ENCODE peak calls at places on chromosomes 2 and 18, in five cellular contexts. One of them, this sample, is unnamed. For H3K9me3 and H3K4me1, the result is how much of the 10 kb centered on the place peaks cover.

GRCh38 chr2:202945497-202945896 is 33.4 kb downstream of the CARF start:
- DNase-seq in BE2C: no peak
- DNase-seq in OCI-LY7: no peak
- DNase-seq in CD4-positive, CD25-positive, alpha-beta regulatory T cell: no peak
- DNase-seq in K562: no peak
- DNase-seq in this sample: no peak

GRCh38 chr2:143431316-143431715 is 302.1 kb downstream of the ARHGAP15 start:
- DNase-seq in BE2C: no peak
- DNase-seq in OCI-LY7: no peak
- DNase-seq in CD4-positive, CD25-positive, alpha-beta regulatory T cell: no peak
- DNase-seq in K562: no peak
- DNase-seq in this sample: no peak

GRCh38 chr2:68833162-68833561 is 38.0 kb downstream of the BMP10 start:
- DNase-seq in BE2C: no peak
- DNase-seq in OCI-LY7: no peak
- DNase-seq in CD4-positive, CD25-positive, alpha-beta regulatory T cell: no peak
- DNase-seq in K562: no peak
- DNase-seq in this sample: no peak

GRCh38 chr18:23693849-23694248 is 4.6 kb downstream of the LAMA3 start:
- DNase-seq in BE2C: no peak
- DNase-seq in OCI-LY7: no peak
- DNase-seq in CD4-positive, CD25-positive, alpha-beta regulatory T cell: no peak
- DNase-seq in K562: no peak
- DNase-seq in this sample: no peak

GRCh38 chr18:845152-845819 is 33.2 kb upstream of the YES1 start:
- DNase-seq in BE2C: no peak
- DNase-seq in OCI-LY7: no peak
- DNase-seq in CD4-positive, CD25-positive, alpha-beta regulatory T cell: no peak
- DNase-seq in K562: no peak
- DNase-seq in this sample: no peak

GRCh38 chr2:181461056-181461630 is 4.0 kb downstream of the ITGA4 start:
- DNase-seq in BE2C: no peak
- DNase-seq in OCI-LY7: peak
- DNase-seq in CD4-positive, CD25-positive, alpha-beta regulatory T cell: no peak
- DNase-seq in K562: no peak
- DNase-seq in this sample: no peak

GRCh38 chr2:42327125-42327524 is 33.9 kb downstream of the COX7A2L start:
- DNase-seq in BE2C: no peak
- DNase-seq in OCI-LY7: no peak
- DNase-seq in CD4-positive, CD25-positive, alpha-beta regulatory T cell: no peak
- DNase-seq in K562: no peak
- DNase-seq in this sample: no peak

GRCh38 chr2:69495008-69495407 is 57.8 kb upstream of the NFU1 start:
- DNase-seq in BE2C: no peak
- DNase-seq in OCI-LY7: no peak
- DNase-seq in CD4-positive, CD25-positive, alpha-beta regulatory T cell: no peak
- DNase-seq in K562: no peak
- DNase-seq in this sample: no peak

GRCh38 chr2:71801969-71802368 is 345.7 kb downstream of the CYP26B1 start:
- DNase-seq in BE2C: peak
- DNase-seq in OCI-LY7: no peak
- DNase-seq in CD4-positive, CD25-positive, alpha-beta regulatory T cell: no peak
- DNase-seq in K562: peak
- DNase-seq in this sample: no peak

GRCh38 chr18:77081387-77081773 is 51.2 kb downstream of the MBP start:
- DNase-seq in BE2C: no peak
- DNase-seq in OCI-LY7: no peak
- DNase-seq in CD4-positive, CD25-positive, alpha-beta regulatory T cell: no peak
- DNase-seq in K562: no peak
- DNase-seq in this sample: no peak

GRCh38 chr2:101815154-101815553 is 117.6 kb downstream of the MAP4K4 start:
- DNase-seq in BE2C: no peak
- DNase-seq in OCI-LY7: no peak
- DNase-seq in CD4-positive, CD25-positive, alpha-beta regulatory T cell: no peak
- DNase-seq in K562: no peak
- DNase-seq in this sample: no peak

GRCh38 chr2:177188482-177189469 is 23.8 kb upstream of the HNRNPA3 start:
- DNase-seq in BE2C: no peak
- DNase-seq in OCI-LY7: no peak
- DNase-seq in CD4-positive, CD25-positive, alpha-beta regulatory T cell: no peak
- DNase-seq in K562: no peak
- DNase-seq in this sample: no peak

GRCh38 chr2:200613692-200614091 is 27.9 kb downstream of the AOX1 start:
- DNase-seq in BE2C: peak
- DNase-seq in OCI-LY7: no peak
- DNase-seq in CD4-positive, CD25-positive, alpha-beta regulatory T cell: no peak
- DNase-seq in K562: no peak
- DNase-seq in this sample: no peak

GRCh38 chr2:213187386-213187785 is 36.0 kb upstream of the IKZF2 start:
- DNase-seq in BE2C: no peak
- DNase-seq in OCI-LY7: no peak
- DNase-seq in CD4-positive, CD25-positive, alpha-beta regulatory T cell: no peak
- DNase-seq in K562: no peak
- DNase-seq in this sample: no peak

GRCh38 chr2:8567469-8568108 is 114.3 kb upstream of the ID2 start:
- DNase-seq in BE2C: no peak
- DNase-seq in OCI-LY7: no peak
- DNase-seq in CD4-positive, CD25-positive, alpha-beta regulatory T cell: no peak
- DNase-seq in K562: no peak
- DNase-seq in this sample: peak

GRCh38 chr18:34055227-34055626 is 169.5 kb downstream of the NOL4 start:
- DNase-seq in BE2C: no peak
- DNase-seq in OCI-LY7: no peak
- DNase-seq in CD4-positive, CD25-positive, alpha-beta regulatory T cell: no peak
- DNase-seq in K562: no peak
- DNase-seq in this sample: no peak

GRCh38 chr2:73253901-73254300 is 19.8 kb downstream of the CCT7 start:
- DNase-seq in BE2C: no peak
- DNase-seq in OCI-LY7: no peak
- DNase-seq in CD4-positive, CD25-positive, alpha-beta regulatory T cell: no peak
- DNase-seq in K562: no peak
- DNase-seq in this sample: no peak

GRCh38 chr2:172863341-172863740 is 127.7 kb downstream of the RAPGEF4 start:
- DNase-seq in BE2C: no peak
- DNase-seq in OCI-LY7: no peak
- DNase-seq in CD4-positive, CD25-positive, alpha-beta regulatory T cell: no peak
- DNase-seq in K562: no peak
- DNase-seq in this sample: no peak

GRCh38 chr18:48905541-48905940 is 45.2 kb downstream of the SMAD7 start:
- DNase-seq in BE2C: no peak
- DNase-seq in OCI-LY7: no peak
- DNase-seq in CD4-positive, CD25-positive, alpha-beta regulatory T cell: no peak
- DNase-seq in K562: no peak
- DNase-seq in this sample: no peak

GRCh38 chr18:78758496-78758895 is 221.1 kb upstream of the SALL3 start:
- DNase-seq in BE2C: no peak
- DNase-seq in OCI-LY7: no peak
- DNase-seq in CD4-positive, CD25-positive, alpha-beta regulatory T cell: no peak
- DNase-seq in K562: no peak
- DNase-seq in this sample: no peak

GRCh38 chr2:236998758-236999157 is 86.9 kb upstream of the COPS8 start:
- DNase-seq in BE2C: no peak
- DNase-seq in OCI-LY7: no peak
- DNase-seq in CD4-positive, CD25-positive, alpha-beta regulatory T cell: no peak
- DNase-seq in K562: no peak
- DNase-seq in this sample: no peak

GRCh38 chr2:36322108-36322507 is 33.5 kb upstream of the CRIM1 start:
- DNase-seq in BE2C: no peak
- DNase-seq in OCI-LY7: no peak
- DNase-seq in CD4-positive, CD25-positive, alpha-beta regulatory T cell: no peak
- DNase-seq in K562: no peak
- DNase-seq in this sample: peak

GRCh38 chr2:215782271-215782670 is 231.1 kb downstream of the MREG start:
- DNase-seq in BE2C: no peak
- DNase-seq in OCI-LY7: no peak
- DNase-seq in CD4-positive, CD25-positive, alpha-beta regulatory T cell: no peak
- DNase-seq in K562: no peak
- DNase-seq in this sample: no peak

GRCh38 chr2:192190474-192190873 is 4.3 kb downstream of the TMEFF2 start:
- DNase-seq in BE2C: no peak
- DNase-seq in OCI-LY7: peak
- DNase-seq in CD4-positive, CD25-positive, alpha-beta regulatory T cell: no peak
- DNase-seq in K562: no peak
- DNase-seq in this sample: peak

GRCh38 chr2:84807063-84807485 is 73.8 kb downstream of the TRABD2A start:
- DNase-seq in BE2C: no peak
- DNase-seq in OCI-LY7: no peak
- DNase-seq in CD4-positive, CD25-positive, alpha-beta regulatory T cell: no peak
- DNase-seq in K562: no peak
- DNase-seq in this sample: no peak

GRCh38 chr18:53883771-53884170 is 340.7 kb downstream of the MBD2 start:
- DNase-seq in BE2C: no peak
- DNase-seq in OCI-LY7: no peak
- DNase-seq in CD4-positive, CD25-positive, alpha-beta regulatory T cell: no peak
- DNase-seq in K562: no peak
- DNase-seq in this sample: no peak

GRCh38 chr18:8471373-8471772 is 137.9 kb upstream of the RAB12 start:
- DNase-seq in BE2C: no peak
- DNase-seq in OCI-LY7: no peak
- DNase-seq in CD4-positive, CD25-positive, alpha-beta regulatory T cell: no peak
- DNase-seq in K562: no peak
- DNase-seq in this sample: no peak

GRCh38 chr2:148619560-148620190 is 24.9 kb upstream of the EPC2 start:
- DNase-seq in BE2C: no peak
- DNase-seq in OCI-LY7: no peak
- DNase-seq in CD4-positive, CD25-positive, alpha-beta regulatory T cell: no peak
- DNase-seq in K562: no peak
- DNase-seq in this sample: no peak

GRCh38 chr2:8229546-8229986 is 452.3 kb upstream of the ID2 start:
- DNase-seq in BE2C: peak
- DNase-seq in OCI-LY7: peak
- DNase-seq in CD4-positive, CD25-positive, alpha-beta regulatory T cell: no peak
- DNase-seq in K562: peak
- DNase-seq in this sample: no peak

GRCh38 chr2:197183355-197183754 is 127.2 kb downstream of the ANKRD44 start:
- DNase-seq in BE2C: no peak
- DNase-seq in OCI-LY7: no peak
- DNase-seq in CD4-positive, CD25-positive, alpha-beta regulatory T cell: no peak
- DNase-seq in K562: no peak
- DNase-seq in this sample: no peak

GRCh38 chr2:219460424-219460926 is 25.8 kb downstream of the SPEG start:
- DNase-seq in BE2C: peak
- DNase-seq in OCI-LY7: no peak
- DNase-seq in CD4-positive, CD25-positive, alpha-beta regulatory T cell: no peak
- DNase-seq in K562: peak
- DNase-seq in this sample: no peak

GRCh38 chr18:58335223-58335622 is 291.2 kb downstream of the NEDD4L start:
- DNase-seq in BE2C: no peak
- DNase-seq in OCI-LY7: no peak
- DNase-seq in CD4-positive, CD25-positive, alpha-beta regulatory T cell: no peak
- DNase-seq in K562: no peak
- DNase-seq in this sample: no peak
- H3K9me3 ChIP-seq in BE2C: under half
- H3K9me3 ChIP-seq in OCI-LY7: under half
- H3K9me3 ChIP-seq in CD4-positive, CD25-positive, alpha-beta regulatory T cell: under half
- H3K9me3 ChIP-seq in K562: under half
- H3K9me3 ChIP-seq in this sample: under half

DNA sequence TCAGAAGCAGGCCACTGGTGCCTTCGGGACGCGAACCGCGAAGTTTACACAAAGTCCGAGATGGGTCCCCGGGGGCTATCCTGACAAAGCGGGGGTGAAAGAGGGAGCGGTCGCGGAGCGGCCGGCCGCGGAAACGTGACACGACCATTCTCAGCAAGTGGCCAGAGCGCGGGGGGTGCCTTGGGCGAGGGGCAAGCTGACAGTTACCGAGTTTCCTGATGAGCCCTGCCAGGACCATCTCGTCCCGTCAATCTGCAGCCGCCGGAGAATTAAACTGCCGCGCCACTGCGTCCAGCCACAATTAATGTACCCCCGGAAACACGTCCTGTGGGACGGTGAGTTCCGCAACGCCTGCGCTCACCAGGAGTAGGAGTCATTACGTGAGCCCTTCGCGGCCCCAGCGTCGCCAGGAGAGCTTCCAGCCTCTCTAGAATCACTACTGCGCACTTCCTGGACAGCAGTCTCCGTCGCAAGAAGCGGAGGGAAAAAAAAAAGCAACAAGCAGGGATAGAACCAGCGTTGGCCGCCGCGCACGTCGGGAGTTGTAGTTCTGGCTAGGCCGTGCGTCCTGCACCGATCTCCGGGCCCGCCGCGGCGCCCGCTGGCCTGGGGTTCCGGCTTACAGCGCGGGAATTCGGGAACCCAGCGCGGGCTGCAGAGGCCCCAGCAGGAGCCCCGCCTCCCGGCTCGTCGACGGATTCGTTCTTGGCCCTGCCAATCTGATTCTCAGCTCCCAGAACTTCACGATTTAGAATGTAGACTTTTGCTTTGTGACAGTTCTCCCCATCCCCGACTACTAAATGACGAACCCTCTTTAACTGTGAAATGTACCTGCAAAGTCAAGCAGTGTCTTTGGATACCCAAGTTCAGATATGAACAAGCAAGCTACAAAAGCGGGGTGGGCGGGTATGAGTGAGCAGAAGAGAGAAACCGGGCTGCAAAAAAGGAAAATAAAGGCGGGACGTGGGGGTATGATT is at the start of gene RTTN:
- DNase-seq in BE2C: peak
- DNase-seq in OCI-LY7: peak
- DNase-seq in CD4-positive, CD25-positive, alpha-beta regulatory T cell: peak
- DNase-seq in K562: peak
- DNase-seq in this sample: peak
- H3K4me1 ChIP-seq in BE2C: under half
- H3K4me1 ChIP-seq in OCI-LY7: under half
- H3K4me1 ChIP-seq in CD4-positive, CD25-positive, alpha-beta regulatory T cell: under half
- H3K4me1 ChIP-seq in K562: under half
- H3K4me1 ChIP-seq in this sample: under half

GRCh38 chr2:204753841-204754240 is 208.6 kb downstream of the PARD3B start:
- DNase-seq in BE2C: no peak
- DNase-seq in OCI-LY7: no peak
- DNase-seq in CD4-positive, CD25-positive, alpha-beta regulatory T cell: no peak
- DNase-seq in K562: no peak
- DNase-seq in this sample: no peak
- H3K9me3 ChIP-seq in BE2C: under half
- H3K9me3 ChIP-seq in OCI-LY7: under half
- H3K9me3 ChIP-seq in CD4-positive, CD25-positive, alpha-beta regulatory T cell: under half
- H3K9me3 ChIP-seq in K562: under half
- H3K9me3 ChIP-seq in this sample: under half

DNA sequence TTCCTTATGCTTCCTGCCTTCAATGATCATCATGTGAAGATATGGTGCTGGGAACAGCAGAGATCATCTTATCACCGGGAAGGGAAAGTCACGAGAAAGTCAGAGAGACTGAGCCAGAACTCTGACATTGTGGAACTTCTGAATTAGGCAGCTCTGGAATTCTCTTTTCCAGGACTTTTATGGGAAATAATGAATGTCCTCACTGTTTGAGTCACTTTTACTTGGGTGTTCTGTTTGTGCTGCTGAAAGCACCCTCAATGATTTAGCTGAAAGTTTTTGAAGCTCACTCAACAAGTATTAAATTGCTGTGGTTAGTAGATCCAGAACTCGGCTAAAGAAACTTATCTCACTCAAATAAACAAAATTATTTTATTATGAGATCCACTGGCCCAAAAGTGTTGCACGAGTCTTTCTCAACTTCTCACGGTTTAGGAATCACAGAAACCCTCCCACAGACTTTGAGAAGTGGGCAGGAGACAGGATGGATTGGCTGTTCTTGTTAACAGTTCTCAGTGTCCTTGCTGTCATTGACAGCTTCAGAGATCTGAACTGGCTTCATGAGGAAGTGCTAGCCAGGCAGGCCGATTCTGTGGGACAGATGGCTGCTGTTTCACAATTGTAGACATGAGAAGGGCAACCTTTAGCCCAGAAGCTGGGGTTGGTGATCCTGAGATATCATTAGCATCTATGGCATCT is 26.4 kb upstream of the ATRAID start:
- DNase-seq in BE2C: no peak
- DNase-seq in OCI-LY7: peak
- DNase-seq in CD4-positive, CD25-positive, alpha-beta regulatory T cell: no peak
- DNase-seq in K562: no peak
- DNase-seq in this sample: no peak
- H3K4me1 ChIP-seq in BE2C: under half
- H3K4me1 ChIP-seq in OCI-LY7: under half
- H3K4me1 ChIP-seq in CD4-positive, CD25-positive, alpha-beta regulatory T cell: under half
- H3K4me1 ChIP-seq in K562: under half
- H3K4me1 ChIP-seq in this sample: under half

This sample was measured in HAP-1.